ENCODE peak calls at places on chromosomes 6 and 20, in four cellular contexts. B, F, Z and J are unnamed samples.

GRCh38 chr6:53281518-53282215 is 67.1 kb downstream of the ELOVL5 start:
- DNase-seq in B (no peak), F (no peak), Z (peak; percentile 51), J (no peak)

GRCh38 chr20:37567331-37567665 is 39.6 kb upstream of the BLCAP start:
- DNase-seq in B (no peak), F (no peak), Z (no peak), J (peak; percentile 32)

GRCh38 chr6:79672631-79673065 is 41.5 kb downstream of the SH3BGRL2 start:
- DNase-seq in B (no peak), F (no peak), Z (no peak), J (peak; percentile 23)

GRCh38 chr20:46977909-46978588 is 83.4 kb downstream of the EYA2 start:
- DNase-seq in B (no peak), F (no peak), Z (no peak), J (no peak)

GRCh38 chr6:129635396-129636164 is 74.4 kb downstream of the ARHGAP18 start:
- DNase-seq in B (no peak), F (no peak), Z (no peak), J (no peak)

GRCh38 chr6:24824142-24824755 is 25.5 kb upstream of the ARMH2 start:
- DNase-seq in B (no peak), F (no peak), Z (no peak), J (no peak)

GRCh38 chr6:69294407-69294806 is 502.4 kb downstream of the LMBRD1 start:
- DNase-seq in B (no peak), F (no peak), Z (no peak), J (no peak)

GRCh38 chr6:107654736-107655135 is 164.8 kb downstream of the SOBP start:
- DNase-seq in B (no peak), F (no peak), Z (no peak), J (no peak)

GRCh38 chr6:152004896-152005295 is 197.4 kb downstream of the ESR1 start:
- DNase-seq in B (no peak), F (no peak), Z (no peak), J (no peak)

GRCh38 chr6:122817766-122818165 is 28.7 kb downstream of the SMPDL3A start:
- DNase-seq in B (no peak), F (no peak), Z (no peak), J (no peak)

GRCh38 chr6:145626857-145627256 is 108.5 kb downstream of the EPM2A start:
- DNase-seq in B (no peak), F (no peak), Z (no peak), J (no peak)

GRCh38 chr6:38901802-38902522 is 146.6 kb upstream of the GLP1R start:
- DNase-seq in B (no peak), F (no peak), Z (no peak), J (no peak)

GRCh38 chr20:58039569-58040092 is 188.8 kb downstream of the ANKRD60 start:
- DNase-seq in B (no peak), F (no peak), Z (no peak), J (no peak)

GRCh38 chr6:129766959-129767728 is 57.2 kb upstream of the ARHGAP18 start:
- DNase-seq in B (peak; percentile 51), F (no peak), Z (no peak), J (peak; percentile 58)

GRCh38 chr6:82953871-82954270 is 111.8 kb downstream of the UBE3D start:
- DNase-seq in B (no peak), F (no peak), Z (no peak), J (no peak)

GRCh38 chr6:118387921-118388701 is 160.0 kb upstream of the PLN start:
- DNase-seq in B (no peak), F (no peak), Z (no peak), J (no peak)

GRCh38 chr20:8545212-8545611 is 413.1 kb downstream of the PLCB1 start:
- DNase-seq in B (no peak), F (no peak), Z (no peak), J (no peak)

GRCh38 chr6:128432394-128432793 is 88.0 kb downstream of the PTPRK start:
- DNase-seq in B (no peak), F (no peak), Z (no peak), J (no peak)

GRCh38 chr6:67736816-67737215 is 898.3 kb upstream of the ADGRB3 start:
- DNase-seq in B (no peak), F (no peak), Z (no peak), J (no peak)

GRCh38 chr20:37758332-37758731 is 64.5 kb downstream of the CTNNBL1 start:
- DNase-seq in B (no peak), F (no peak), Z (no peak), J (no peak)

GRCh38 chr6:15521516-15521915 is 141.3 kb downstream of the DTNBP1 start:
- DNase-seq in B (no peak), F (no peak), Z (no peak), J (no peak)

GRCh38 chr6:142015011-142015410 is 117.7 kb upstream of the GJE1 start:
- DNase-seq in B (no peak), F (no peak), Z (no peak), J (no peak)

GRCh38 chr6:136326038-136326561 is 36.5 kb upstream of the BCLAF1 start:
- DNase-seq in B (no peak), F (no peak), Z (peak; percentile 51), J (no peak)

GRCh38 chr6:48701572-48701971 is 590.6 kb upstream of the PTCHD4 start:
- DNase-seq in B (no peak), F (no peak), Z (no peak), J (no peak)

GRCh38 chr20:34525709-34526416 is 9.6 kb downstream of the DYNLRB1 start:
- DNase-seq in B (peak; percentile 77), F (peak; percentile 92), Z (peak; percentile 96), J (no peak)

GRCh38 chr6:81553246-81553645 is 199.2 kb downstream of the TENT5A start:
- DNase-seq in B (no peak), F (no peak), Z (no peak), J (no peak)

GRCh38 chr6:125747589-125748533 is 1.6 kb upstream of the HEY2 start:
- DNase-seq in B (peak; percentile 59), F (no peak), Z (peak; percentile 22), J (no peak)

GRCh38 chr6:1200706-1201105 is 111.2 kb upstream of the FOXQ1 start:
- DNase-seq in B (no peak), F (no peak), Z (no peak), J (no peak)

GRCh38 chr6:169950558-169950957 is 199.1 kb downstream of the ERMARD start:
- DNase-seq in B (no peak), F (no peak), Z (peak; percentile 36), J (no peak)

GRCh38 chr20:20203784-20204183 is 151.5 kb downstream of the CFAP61 start:
- DNase-seq in B (no peak), F (no peak), Z (no peak), J (no peak)

GRCh38 chr6:55445648-55446204 is 118.5 kb downstream of the GFRAL start:
- DNase-seq in B (no peak), F (no peak), Z (no peak), J (peak; percentile 17)

GRCh38 chr6:81844686-81845085 is 92.2 kb upstream of the TENT5A start:
- DNase-seq in B (no peak), F (no peak), Z (no peak), J (no peak)

GRCh38 chr6:6453186-6453585 is 132.7 kb upstream of the F13A1 start:
- DNase-seq in B (no peak), F (no peak), Z (no peak), J (no peak)

GRCh38 chr6:17473554-17473953 is 80.2 kb downstream of the CAP2 start:
- DNase-seq in B (no peak), F (no peak), Z (no peak), J (no peak)

DNA sequence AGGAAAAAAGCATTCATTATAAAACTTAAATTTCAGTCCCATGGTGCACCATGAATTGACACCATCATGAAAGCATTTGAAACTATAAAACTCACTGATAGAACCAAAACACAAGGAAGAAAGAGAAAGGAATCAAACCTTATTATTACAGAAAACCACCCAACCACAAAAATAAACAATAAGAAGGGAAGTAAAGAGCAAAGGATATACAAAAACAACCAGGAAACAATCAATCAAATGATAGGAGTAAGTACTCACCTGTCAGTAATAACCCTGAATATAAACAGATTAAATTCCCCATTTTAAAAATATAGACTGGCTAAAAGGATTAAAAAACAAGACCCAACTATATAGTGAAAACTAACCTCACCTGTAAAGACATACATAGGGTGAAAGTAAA is 5.8 kb downstream of the SLPI start:
- DNase-seq in B (no peak), F (no peak), Z (no peak), J (no peak)
- H3K27me3 ChIP-seq in B (peaks cover 6% of the 10 kb centered on the region), F (peaks cover 5% of the 10 kb centered on the region), Z (no peaks in the 10 kb centered on the region), J (peaks cover 45% of the 10 kb centered on the region)

GRCh38 chr6:27297857-27298730 is 14.0 kb downstream of the POM121L2 start:
- DNase-seq in B (no peak), F (no peak), Z (no peak), J (peak; percentile 39)
- H3K4me1 ChIP-seq in B (no peaks in the 10 kb centered on the region), F (no peaks in the 10 kb centered on the region), Z (no peaks in the 10 kb centered on the region), J (peaks cover 4% of the 10 kb centered on the region)

GRCh38 chr6:160054913-160055312 is 66.7 kb upstream of the SLC22A1 start:
- DNase-seq in B (no peak), F (peak; percentile 12), Z (no peak), J (no peak)

GRCh38 chr6:160058603-160059215 is 62.9 kb upstream of the SLC22A1 start:
- DNase-seq in B (no peak), F (no peak), Z (no peak), J (no peak)

GRCh38 chr6:160055378-160055777 is 66.2 kb upstream of the SLC22A1 start:
- DNase-seq in B (peak; percentile 64), F (peak; percentile 12), Z (no peak), J (no peak)

GRCh38 chr6:160055813-160056212 is 65.8 kb upstream of the SLC22A1 start:
- DNase-seq in B (no peak), F (no peak), Z (no peak), J (no peak)

DNA sequence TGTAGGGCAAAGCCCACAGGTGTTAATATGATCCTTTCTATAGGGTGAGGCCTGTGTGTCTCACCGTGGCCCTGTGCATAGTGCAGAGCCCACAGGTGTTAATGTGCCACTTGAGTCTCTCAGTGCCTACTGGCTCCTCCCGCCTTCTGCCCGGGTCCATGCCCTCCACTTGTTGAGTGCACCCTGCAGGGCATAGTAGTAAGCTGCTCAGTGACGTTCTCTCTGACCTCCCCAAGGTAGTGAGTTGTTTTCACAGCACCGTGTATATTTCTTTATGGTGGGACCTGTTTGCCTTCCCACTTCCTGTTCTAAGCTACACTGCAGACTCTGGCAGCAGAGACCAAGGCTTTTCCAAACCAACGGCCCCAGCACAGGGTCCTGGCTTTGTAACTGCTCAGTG is 64.5 kb upstream of the SLC22A1 start:
- DNase-seq in B (no peak), F (peak; percentile 19), Z (no peak), J (no peak)
- H3K36me3 ChIP-seq in B (peaks cover 97% of the 10 kb centered on the region), F (no peaks in the 10 kb centered on the region), Z (peaks cover 8% of the 10 kb centered on the region), J (peaks cover 59% of the 10 kb centered on the region)

GRCh38 chr6:157182503-157183254 is 140.6 kb downstream of the TMEM242 start:
- DNase-seq in B (no peak), F (no peak), Z (no peak), J (no peak)

GRCh38 chr6:157187182-157188093 is 135.9 kb downstream of the TMEM242 start:
- DNase-seq in B (no peak), F (no peak), Z (peak; percentile 64), J (no peak)

GRCh38 chr6:157186785-157187181 is 136.5 kb downstream of the TMEM242 start:
- DNase-seq in B (no peak), F (no peak), Z (no peak), J (no peak)

GRCh38 chr6:157184202-157185015 is 138.9 kb downstream of the TMEM242 start:
- DNase-seq in B (peak; percentile 80), F (peak; percentile 75), Z (peak; percentile 82), J (peak; percentile 41)

DNA sequence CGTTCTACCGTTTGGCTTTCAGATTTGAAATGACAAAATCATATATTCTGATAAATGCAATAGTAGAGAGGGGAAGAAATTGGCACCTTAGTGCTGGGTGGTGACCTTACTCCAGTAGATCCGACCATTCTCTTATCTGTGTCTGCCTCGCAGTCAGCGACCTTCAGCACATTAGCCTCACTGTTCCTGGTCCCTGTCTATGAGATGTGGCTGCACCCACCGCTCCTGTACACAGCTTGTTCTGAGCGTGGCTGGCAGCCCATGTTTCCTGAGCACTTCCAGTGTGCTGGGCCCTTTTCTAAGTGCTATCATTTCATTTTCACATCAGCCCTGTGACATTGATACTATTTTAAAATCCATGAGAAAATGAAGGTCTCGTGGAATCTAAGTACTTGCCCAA is 138.1 kb downstream of the TMEM242 start:
- DNase-seq in B (no peak), F (no peak), Z (no peak), J (no peak)
- H3K27me3 ChIP-seq in B (no peaks in the 10 kb centered on the region), F (no peaks in the 10 kb centered on the region), Z (no peaks in the 10 kb centered on the region), J (no peaks in the 10 kb centered on the region)